ENCODE peak calls at places on chromosomes 5 and 9, in four cellular contexts. G is A549, U is HepG2, O is K562. R is an unnamed sample.

GRCh38 chr5:172383231-172383802 is 71.0 kb downstream of the SH3PXD2B start:
- DNase-seq in U (peak; percentile 92), G (peak; percentile 86), O (no peak), R (no peak)

GRCh38 chr9:137295313-137296213 is 6.5 kb downstream of the NRARP start:
- DNase-seq in U (no peak), O (peak; percentile 92), G (no peak), R (peak; percentile 71)

GRCh38 chr5:118611332-118611945 is 376.9 kb downstream of the DTWD2 start:
- DNase-seq in U (peak; percentile 10), O (peak; percentile 9), G (peak; percentile 19), R (peak; percentile 52)

GRCh38 chr9:131817627-131818026 is 77.8 kb upstream of the RAPGEF1 start:
- DNase-seq in U (no peak), O (no peak), G (peak; percentile 80), R (no peak)

GRCh38 chr9:2962471-2963172 is 118.7 kb upstream of the PUM3 start:
- DNase-seq in O (no peak), G (no peak), U (no peak), R (no peak)

GRCh38 chr5:61620660-61621650 is 288.9 kb downstream of the ZSWIM6 start:
- DNase-seq in O (no peak), G (peak; percentile 86), U (no peak), R (no peak)

GRCh38 chr9:133199648-133200321 is 9.3 kb downstream of the OBP2B start:
- DNase-seq in G (no peak), O (no peak), U (no peak), R (peak; percentile 34)

GRCh38 chr9:92059045-92059444 is 56.2 kb downstream of the SPTLC1 start:
- DNase-seq in O (no peak), G (no peak), U (no peak), R (no peak)

GRCh38 chr5:181120311-181120710 is 10.7 kb downstream of the OR2V1 start:
- DNase-seq in U (no peak), O (no peak), G (no peak), R (no peak)

DNA sequence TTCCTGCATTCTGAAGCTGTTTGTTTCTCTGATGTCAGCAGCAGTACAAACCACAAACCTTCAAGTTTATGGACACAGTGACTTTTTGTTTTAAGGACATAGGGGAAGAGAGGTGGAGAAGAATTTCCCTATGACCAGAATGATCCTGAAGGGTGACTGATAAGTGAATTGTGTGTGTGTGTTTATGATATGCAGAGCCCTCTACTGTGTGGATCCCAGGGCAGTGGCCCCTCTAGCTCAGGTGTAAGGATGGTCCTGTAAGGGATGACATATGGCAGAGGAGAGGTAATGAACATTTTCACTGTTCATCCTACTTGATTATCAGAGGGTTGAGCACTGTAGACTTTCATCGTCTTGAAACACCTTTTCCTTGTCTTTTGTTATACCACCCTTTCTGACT is 30.6 kb upstream of the TMED7 start:
- DNase-seq in O (no peak), G (no peak), U (no peak), R (no peak)
- TF ChIP-seq USF2 in O (no peak), G (no peak), U (no peak), R (no peak)

GRCh38 chr9:113349434-113350337 is at the start of gene BSPRY:
- DNase-seq in U (no peak), G (no peak), O (no peak), R (peak; percentile 35)
- TF ChIP-seq HMGXB4 in U (no peak), G (no peak), O (no peak), R (peak; percentile 59)

DNA sequence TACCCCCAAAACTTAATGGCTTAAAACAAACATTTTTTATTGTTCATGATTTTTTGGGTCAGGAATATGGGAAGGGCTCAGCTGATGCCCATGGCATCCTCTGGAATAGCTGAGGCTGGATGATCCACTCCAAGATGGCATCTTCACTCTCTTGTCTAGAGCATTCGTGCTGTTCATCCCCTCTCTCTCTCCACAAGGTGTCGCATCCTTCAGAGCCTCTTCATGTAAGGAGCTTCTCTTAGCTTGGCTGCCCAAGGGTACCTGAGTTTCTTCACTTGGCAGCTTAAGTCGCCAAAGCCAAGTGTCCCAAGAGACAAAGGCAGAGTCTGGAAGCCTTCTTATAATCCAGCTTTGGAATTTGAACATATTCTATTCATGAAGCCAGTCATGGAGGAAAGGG is 294.7 kb downstream of the CHSY3 start:
- DNase-seq in O (no peak), U (peak; percentile 28), G (peak; percentile 68), R (peak; percentile 14)
- TF ChIP-seq USF2 in O (no peak), U (no peak), G (no peak), R (no peak)

DNA sequence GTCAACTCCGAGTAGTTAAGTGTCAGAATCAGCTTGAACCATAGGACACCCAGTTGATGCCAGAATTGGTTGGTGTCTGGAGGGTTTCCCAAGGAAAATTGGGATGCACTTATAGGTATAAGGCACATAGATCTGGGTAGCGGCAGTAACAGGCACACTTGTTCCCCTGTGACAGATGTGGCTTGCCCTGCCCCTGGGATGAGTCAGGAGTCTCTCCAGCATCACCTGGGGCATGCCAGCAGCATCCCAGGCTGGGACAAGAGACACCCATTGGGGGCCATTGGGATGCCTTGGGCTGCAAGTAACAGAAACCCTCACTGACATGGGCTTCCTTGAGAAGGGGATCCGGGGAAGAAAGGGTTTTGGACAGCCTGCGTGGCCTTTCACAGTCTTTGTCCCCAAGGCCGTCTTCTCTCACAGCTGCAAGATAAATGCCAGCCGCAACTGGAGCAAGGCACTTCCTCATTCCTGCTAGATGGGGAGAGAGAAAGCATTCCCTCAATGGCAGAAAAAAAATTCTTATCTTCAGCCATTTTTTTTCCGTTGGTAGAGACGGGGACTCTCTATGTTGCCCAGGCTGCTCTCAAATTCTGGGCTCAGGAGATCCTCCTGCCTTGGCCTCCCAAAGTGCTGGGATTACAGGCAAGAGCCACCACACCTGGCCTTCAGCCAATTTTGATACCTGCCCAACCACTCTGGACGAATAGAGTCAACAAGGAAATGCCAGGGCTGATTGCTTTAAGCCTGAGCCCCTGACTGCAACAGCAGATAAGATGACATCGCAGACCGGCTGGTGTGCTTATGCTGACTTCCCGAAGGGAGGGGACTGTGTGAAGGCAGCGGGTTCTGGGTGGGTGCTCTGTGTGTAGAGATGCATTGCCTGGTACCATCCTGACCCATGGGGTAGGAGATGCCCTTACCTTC is 13.3 kb upstream of the RNF130 start:
- DNase-seq in U (peak; percentile 32), G (peak; percentile 19), O (peak; percentile 38), R (no peak)
- TF ChIP-seq HMGXB4 in U (no peak), G (no peak), O (no peak), R (no peak)

DNA sequence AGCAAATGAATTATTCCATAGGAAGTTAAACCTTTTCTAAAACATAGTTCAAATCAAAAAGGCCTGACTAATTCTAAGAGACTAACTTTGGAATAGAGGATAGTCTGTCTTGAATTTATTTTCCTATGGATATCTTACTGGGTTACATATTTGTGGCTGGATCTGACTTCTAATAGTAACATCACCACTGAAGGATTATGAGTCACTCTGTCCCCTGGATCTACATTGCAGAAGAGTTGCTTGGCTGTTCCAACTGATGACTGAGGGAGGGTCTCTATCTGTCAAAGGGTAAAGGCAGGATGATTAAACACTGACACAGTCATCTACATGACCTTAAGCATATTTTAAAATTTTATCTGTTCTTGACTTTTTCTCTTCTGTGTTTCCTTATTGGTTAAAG is 119.6 kb upstream of the FST start:
- DNase-seq in G (peak; percentile 41), O (no peak), U (no peak), R (no peak)
- TF ChIP-seq USF2 in G (no peak), O (no peak), U (no peak), R (no peak)

GRCh38 chr5:81826128-81826527 is 75.2 kb upstream of the SSBP2 start:
- DNase-seq in O (no peak), U (no peak), G (no peak), R (no peak)

GRCh38 chr5:81827522-81827921 is 76.6 kb upstream of the SSBP2 start:
- DNase-seq in U (no peak), G (no peak), O (no peak), R (no peak)

GRCh38 chr5:81834021-81834660 is 83.2 kb upstream of the SSBP2 start:
- DNase-seq in U (no peak), O (no peak), G (no peak), R (no peak)

GRCh38 chr5:81829242-81829641 is 78.3 kb upstream of the SSBP2 start:
- DNase-seq in O (no peak), G (no peak), U (no peak), R (no peak)

DNA sequence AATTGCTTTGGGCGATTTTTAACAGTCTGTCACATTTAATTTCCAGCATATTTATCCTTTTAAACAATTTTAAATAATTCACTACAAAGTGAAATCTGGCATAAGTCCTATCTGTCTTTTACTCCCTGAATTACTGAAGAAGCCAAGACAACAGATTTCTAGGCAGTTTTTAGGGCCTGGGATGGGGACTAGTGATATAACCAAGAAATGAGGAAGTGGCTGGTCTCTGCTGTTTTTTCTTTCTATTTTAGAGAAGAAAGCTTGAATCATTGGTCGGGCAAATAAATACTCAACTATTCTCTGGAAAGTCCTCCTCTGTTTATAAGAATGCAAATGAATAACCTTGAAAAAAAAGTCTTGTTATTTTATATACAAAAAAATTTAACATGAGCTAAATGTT is 79.7 kb upstream of the SSBP2 start:
- DNase-seq in O (no peak), U (no peak), G (no peak), R (no peak)
- TF ChIP-seq HMGXB4 in O (no peak), U (no peak), G (no peak), R (no peak)

DNA sequence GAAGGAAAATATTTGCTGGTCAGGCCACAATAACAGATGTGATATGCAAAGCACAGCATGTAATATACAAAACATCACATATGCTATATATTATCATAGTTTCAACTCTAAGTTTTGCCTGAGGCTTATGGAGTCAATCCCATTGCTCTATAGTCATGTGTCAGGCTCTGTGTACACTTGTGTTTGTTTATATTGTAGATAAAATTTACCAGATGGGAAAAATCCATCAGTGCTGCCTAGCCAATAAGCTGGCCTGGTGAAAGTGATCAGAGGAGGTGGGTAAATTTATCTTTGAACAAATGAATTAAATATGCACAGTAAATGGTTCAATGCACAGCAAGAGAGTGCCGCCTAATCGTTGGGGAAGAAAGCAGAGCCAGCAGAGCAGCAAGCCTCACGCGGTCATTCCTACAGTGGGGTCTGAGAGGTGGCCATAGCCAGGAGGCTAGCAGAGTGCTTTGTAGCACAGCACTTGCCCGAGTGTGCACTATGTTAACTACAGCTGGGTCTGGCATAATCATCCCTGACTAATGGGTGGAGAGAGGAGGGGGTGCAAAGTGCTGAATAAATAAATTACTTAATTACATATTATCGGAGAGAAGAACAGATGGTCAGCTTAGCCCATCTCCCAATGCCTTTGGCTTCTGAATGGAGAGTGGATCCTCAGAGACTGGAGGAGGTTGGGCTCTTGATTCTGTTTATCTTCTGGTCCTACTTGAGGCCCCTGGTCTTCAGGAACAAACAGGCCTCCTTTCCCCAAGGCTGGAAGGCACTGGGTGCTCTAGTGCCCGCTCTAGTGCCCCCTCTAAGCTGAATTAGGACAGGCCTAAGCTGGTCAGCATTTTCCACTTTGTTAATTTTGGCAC is 153.5 kb downstream of the MAT2B start:
- DNase-seq in U (no peak), O (no peak), G (no peak), R (no peak)
- TF ChIP-seq USF2 in U (no peak), O (no peak), G (no peak), R (no peak)

GRCh38 chr9:93060746-93061259 is 2.3 kb downstream of the SUSD3 start:
- DNase-seq in U (no peak), O (peak; percentile 73), G (peak; percentile 49), R (no peak)
- TF ChIP-seq HMGXB4 in U (no peak), O (no peak), G (no peak), R (no peak)